ENCODE peak calls at places on chromosomes 12 and 14, in six cellular contexts. One of them, this sample, is unnamed. For H3K36me3, the result is how much of the 10 kb centered on the place peaks cover.

GRCh38 chr12:59708484-59708883 is 112.7 kb downstream of the SLC16A7 start:
- DNase-seq in upper lobe of right lung: no peak
- DNase-seq in pancreas: no peak
- DNase-seq in HCT116: no peak
- DNase-seq in mesenchymal stem cell: no peak
- DNase-seq in GM23248: peak
- DNase-seq in this sample: no peak

GRCh38 chr12:81297606-81298005 is 219.7 kb downstream of the ACSS3 start:
- DNase-seq in upper lobe of right lung: no peak
- DNase-seq in pancreas: no peak
- DNase-seq in HCT116: no peak
- DNase-seq in GM23248: peak
- DNase-seq in mesenchymal stem cell: no peak
- DNase-seq in this sample: no peak

GRCh38 chr12:66587912-66588311 is 91.0 kb downstream of the GRIP1 start:
- DNase-seq in HCT116: no peak
- DNase-seq in mesenchymal stem cell: no peak
- DNase-seq in pancreas: no peak
- DNase-seq in upper lobe of right lung: no peak
- DNase-seq in GM23248: no peak
- DNase-seq in this sample: no peak

GRCh38 chr12:124456652-124457152 is 110.7 kb downstream of the NCOR2 start:
- DNase-seq in pancreas: no peak
- DNase-seq in mesenchymal stem cell: no peak
- DNase-seq in HCT116: no peak
- DNase-seq in GM23248: no peak
- DNase-seq in upper lobe of right lung: no peak
- DNase-seq in this sample: no peak

GRCh38 chr12:69602954-69603353 is 7.8 kb downstream of the LRRC10 start:
- DNase-seq in GM23248: no peak
- DNase-seq in mesenchymal stem cell: no peak
- DNase-seq in upper lobe of right lung: no peak
- DNase-seq in pancreas: no peak
- DNase-seq in HCT116: no peak
- DNase-seq in this sample: no peak

GRCh38 chr14:57812000-57812399 is 53.9 kb downstream of the SLC35F4 start:
- DNase-seq in upper lobe of right lung: no peak
- DNase-seq in pancreas: no peak
- DNase-seq in mesenchymal stem cell: no peak
- DNase-seq in HCT116: no peak
- DNase-seq in GM23248: no peak
- DNase-seq in this sample: no peak

GRCh38 chr12:82383930-82384513 is 25.7 kb downstream of the METTL25 start:
- DNase-seq in pancreas: no peak
- DNase-seq in GM23248: peak
- DNase-seq in HCT116: no peak
- DNase-seq in upper lobe of right lung: no peak
- DNase-seq in mesenchymal stem cell: peak
- DNase-seq in this sample: no peak

GRCh38 chr14:102729268-102729667 is 48.0 kb upstream of the TRAF3 start:
- DNase-seq in upper lobe of right lung: no peak
- DNase-seq in HCT116: no peak
- DNase-seq in GM23248: no peak
- DNase-seq in mesenchymal stem cell: no peak
- DNase-seq in pancreas: no peak
- DNase-seq in this sample: no peak

GRCh38 chr14:92553456-92553855 is 39.9 kb downstream of the RIN3 start:
- DNase-seq in upper lobe of right lung: no peak
- DNase-seq in mesenchymal stem cell: peak
- DNase-seq in GM23248: peak
- DNase-seq in HCT116: no peak
- DNase-seq in pancreas: no peak
- DNase-seq in this sample: no peak

GRCh38 chr14:59918824-59919581 is 941 bp upstream of the LRRC9 start:
- DNase-seq in mesenchymal stem cell: peak
- DNase-seq in upper lobe of right lung: no peak
- DNase-seq in pancreas: no peak
- DNase-seq in GM23248: peak
- DNase-seq in HCT116: peak
- DNase-seq in this sample: no peak

GRCh38 chr14:92558319-92558718 is 44.7 kb downstream of the RIN3 start:
- DNase-seq in mesenchymal stem cell: no peak
- DNase-seq in pancreas: no peak
- DNase-seq in HCT116: no peak
- DNase-seq in upper lobe of right lung: no peak
- DNase-seq in GM23248: no peak
- DNase-seq in this sample: no peak

GRCh38 chr12:85325452-85325851 is 45.4 kb downstream of the ALX1 start:
- DNase-seq in upper lobe of right lung: no peak
- DNase-seq in HCT116: no peak
- DNase-seq in pancreas: no peak
- DNase-seq in mesenchymal stem cell: no peak
- DNase-seq in GM23248: no peak
- DNase-seq in this sample: no peak

GRCh38 chr12:5085896-5086295 is 42.2 kb downstream of the KCNA5 start:
- DNase-seq in mesenchymal stem cell: peak
- DNase-seq in GM23248: peak
- DNase-seq in pancreas: no peak
- DNase-seq in upper lobe of right lung: no peak
- DNase-seq in HCT116: no peak
- DNase-seq in this sample: peak

GRCh38 chr14:85257287-85257686 is 272.7 kb upstream of the FLRT2 start:
- DNase-seq in mesenchymal stem cell: no peak
- DNase-seq in HCT116: no peak
- DNase-seq in pancreas: no peak
- DNase-seq in upper lobe of right lung: no peak
- DNase-seq in GM23248: no peak
- DNase-seq in this sample: no peak

GRCh38 chr12:67909091-67909531 is 80.1 kb upstream of the IFNG-AS1 start:
- DNase-seq in pancreas: no peak
- DNase-seq in HCT116: no peak
- DNase-seq in GM23248: peak
- DNase-seq in upper lobe of right lung: no peak
- DNase-seq in mesenchymal stem cell: peak
- DNase-seq in this sample: peak

GRCh38 chr14:55837467-55837866 is 257.5 kb downstream of the KTN1 start:
- DNase-seq in mesenchymal stem cell: no peak
- DNase-seq in HCT116: no peak
- DNase-seq in upper lobe of right lung: no peak
- DNase-seq in pancreas: no peak
- DNase-seq in GM23248: no peak
- DNase-seq in this sample: no peak

GRCh38 chr14:97346675-97347074 is 549.5 kb downstream of the VRK1 start:
- DNase-seq in upper lobe of right lung: no peak
- DNase-seq in mesenchymal stem cell: no peak
- DNase-seq in pancreas: no peak
- DNase-seq in HCT116: no peak
- DNase-seq in GM23248: no peak
- DNase-seq in this sample: no peak

GRCh38 chr14:73741876-73742519 is 27.8 kb upstream of the PNMA1 start:
- DNase-seq in GM23248: peak
- DNase-seq in mesenchymal stem cell: peak
- DNase-seq in HCT116: no peak
- DNase-seq in pancreas: no peak
- DNase-seq in upper lobe of right lung: no peak
- DNase-seq in this sample: no peak

GRCh38 chr12:20445693-20446092 is 77.4 kb downstream of the PDE3A start:
- DNase-seq in mesenchymal stem cell: peak
- DNase-seq in pancreas: no peak
- DNase-seq in HCT116: no peak
- DNase-seq in upper lobe of right lung: no peak
- DNase-seq in GM23248: no peak
- DNase-seq in this sample: no peak

GRCh38 chr12:107320031-107320928 is 226.9 kb upstream of the CRY1 start:
- DNase-seq in pancreas: peak
- DNase-seq in mesenchymal stem cell: peak
- DNase-seq in GM23248: peak
- DNase-seq in upper lobe of right lung: peak
- DNase-seq in HCT116: no peak
- DNase-seq in this sample: no peak
- H3K4me3 ChIP-seq in pancreas: peak
- H3K4me3 ChIP-seq in mesenchymal stem cell: peak
- H3K4me3 ChIP-seq in GM23248: peak
- H3K4me3 ChIP-seq in upper lobe of right lung: peak
- H3K4me3 ChIP-seq in HCT116: peak
- H3K4me3 ChIP-seq in this sample: peak

GRCh38 chr12:50803230-50803629 is 39.3 kb downstream of the ATF1 start:
- DNase-seq in mesenchymal stem cell: peak
- DNase-seq in HCT116: no peak
- DNase-seq in upper lobe of right lung: no peak
- DNase-seq in pancreas: no peak
- DNase-seq in GM23248: no peak
- DNase-seq in this sample: no peak

GRCh38 chr12:50799908-50800307 is 36.0 kb downstream of the ATF1 start:
- DNase-seq in upper lobe of right lung: no peak
- DNase-seq in GM23248: peak
- DNase-seq in mesenchymal stem cell: peak
- DNase-seq in HCT116: no peak
- DNase-seq in pancreas: no peak
- DNase-seq in this sample: no peak
- H3K36me3 ChIP-seq in upper lobe of right lung: half or more
- H3K36me3 ChIP-seq in GM23248: under half
- H3K36me3 ChIP-seq in mesenchymal stem cell: half or more
- H3K36me3 ChIP-seq in HCT116: under half
- H3K36me3 ChIP-seq in pancreas: under half
- H3K36me3 ChIP-seq in this sample: under half

GRCh38 chr12:753401-754237 is 1.2 kb downstream of the WNK1 start:
- DNase-seq in mesenchymal stem cell: peak
- DNase-seq in HCT116: no peak
- DNase-seq in upper lobe of right lung: peak
- DNase-seq in pancreas: peak
- DNase-seq in GM23248: peak
- DNase-seq in this sample: no peak
- H3K4me3 ChIP-seq in mesenchymal stem cell: peak
- H3K4me3 ChIP-seq in HCT116: peak
- H3K4me3 ChIP-seq in upper lobe of right lung: peak
- H3K4me3 ChIP-seq in pancreas: peak
- H3K4me3 ChIP-seq in GM23248: peak
- H3K4me3 ChIP-seq in this sample: peak

GRCh38 chr14:68908860-68909259 is 70.2 kb downstream of the ACTN1 start:
- DNase-seq in pancreas: no peak
- DNase-seq in mesenchymal stem cell: peak
- DNase-seq in upper lobe of right lung: no peak
- DNase-seq in GM23248: no peak
- DNase-seq in HCT116: no peak
- DNase-seq in this sample: no peak
- H3K36me3 ChIP-seq in pancreas: under half
- H3K36me3 ChIP-seq in mesenchymal stem cell: half or more
- H3K36me3 ChIP-seq in upper lobe of right lung: half or more
- H3K36me3 ChIP-seq in GM23248: half or more
- H3K36me3 ChIP-seq in HCT116: under half
- H3K36me3 ChIP-seq in this sample: under half

GRCh38 chr14:24151404-24152080 is 4.2 kb downstream of the RNF31 start:
- DNase-seq in HCT116: no peak
- DNase-seq in mesenchymal stem cell: no peak
- DNase-seq in GM23248: no peak
- DNase-seq in upper lobe of right lung: no peak
- DNase-seq in pancreas: no peak
- DNase-seq in this sample: no peak
- H3K4me3 ChIP-seq in HCT116: no peak
- H3K4me3 ChIP-seq in mesenchymal stem cell: no peak
- H3K4me3 ChIP-seq in GM23248: no peak
- H3K4me3 ChIP-seq in upper lobe of right lung: no peak
- H3K4me3 ChIP-seq in pancreas: no peak
- H3K4me3 ChIP-seq in this sample: no peak